ENCODE peak calls at places on chromosome 2, in four cellular contexts. One of them, this sample, is unnamed.

GRCh38 chr2:19068206-19068605 is 290.2 kb downstream of the OSR1 start:
- DNase-seq in MV-4-11: no peak
- DNase-seq in Daoy: no peak
- DNase-seq in GM10248: no peak
- DNase-seq in this sample: no peak

GRCh38 chr2:102099536-102100293 is 42.8 kb upstream of the IL1R1 start:
- DNase-seq in MV-4-11: no peak
- DNase-seq in Daoy: no peak
- DNase-seq in GM10248: no peak
- DNase-seq in this sample: no peak

GRCh38 chr2:84830095-84830494 is 50.8 kb downstream of the TRABD2A start:
- DNase-seq in MV-4-11: peak
- DNase-seq in Daoy: peak
- DNase-seq in GM10248: no peak
- DNase-seq in this sample: no peak

GRCh38 chr2:159828736-159829135 is 30.7 kb upstream of the CD302 start:
- DNase-seq in MV-4-11: no peak
- DNase-seq in Daoy: no peak
- DNase-seq in GM10248: no peak
- DNase-seq in this sample: no peak

GRCh38 chr2:157725856-157726255 is 97.2 kb upstream of the ACVR1C start:
- DNase-seq in MV-4-11: peak
- DNase-seq in Daoy: no peak
- DNase-seq in GM10248: no peak
- DNase-seq in this sample: no peak

GRCh38 chr2:186457908-186458307 is 28.2 kb upstream of the ZC3H15 start:
- DNase-seq in MV-4-11: no peak
- DNase-seq in Daoy: no peak
- DNase-seq in GM10248: no peak
- DNase-seq in this sample: no peak

GRCh38 chr2:113200736-113201490 is 27.1 kb downstream of the PSD4 start:
- DNase-seq in MV-4-11: no peak
- DNase-seq in Daoy: no peak
- DNase-seq in GM10248: no peak
- DNase-seq in this sample: no peak

GRCh38 chr2:63257473-63257872 is 206.8 kb downstream of the OTX1 start:
- DNase-seq in MV-4-11: peak
- DNase-seq in Daoy: no peak
- DNase-seq in GM10248: no peak
- DNase-seq in this sample: no peak

GRCh38 chr2:17877811-17878221 is 651 bp upstream of the KCNS3 start:
- DNase-seq in MV-4-11: peak
- DNase-seq in Daoy: no peak
- DNase-seq in GM10248: peak
- DNase-seq in this sample: peak

GRCh38 chr2:133247613-133248012 is 320.6 kb downstream of the NCKAP5 start:
- DNase-seq in MV-4-11: peak
- DNase-seq in Daoy: peak
- DNase-seq in GM10248: no peak
- DNase-seq in this sample: no peak

GRCh38 chr2:137178955-137179377 is 413.6 kb downstream of the THSD7B start:
- DNase-seq in MV-4-11: peak
- DNase-seq in Daoy: no peak
- DNase-seq in GM10248: no peak
- DNase-seq in this sample: no peak

GRCh38 chr2:172446524-172447063 is 19.2 kb downstream of the ITGA6 start:
- DNase-seq in MV-4-11: peak
- DNase-seq in Daoy: no peak
- DNase-seq in GM10248: no peak
- DNase-seq in this sample: no peak

GRCh38 chr2:209519911-209520310 is 96.1 kb downstream of the MAP2 start:
- DNase-seq in MV-4-11: no peak
- DNase-seq in Daoy: no peak
- DNase-seq in GM10248: no peak
- DNase-seq in this sample: no peak

GRCh38 chr2:85844486-85844885 is 44.3 kb downstream of the ST3GAL5 start:
- DNase-seq in MV-4-11: peak
- DNase-seq in Daoy: no peak
- DNase-seq in GM10248: no peak
- DNase-seq in this sample: no peak

GRCh38 chr2:178301595-178302324 is 107.4 kb downstream of the OSBPL6 start:
- DNase-seq in MV-4-11: no peak
- DNase-seq in Daoy: no peak
- DNase-seq in GM10248: no peak
- DNase-seq in this sample: no peak

GRCh38 chr2:27489118-27489497 is 435 bp downstream of the IFT172 start:
- DNase-seq in MV-4-11: no peak
- DNase-seq in Daoy: peak
- DNase-seq in GM10248: no peak
- DNase-seq in this sample: peak

GRCh38 chr2:82839046-82839445 is 1620.0 kb downstream of the SUCLG1 start:
- DNase-seq in MV-4-11: no peak
- DNase-seq in Daoy: no peak
- DNase-seq in GM10248: no peak
- DNase-seq in this sample: no peak

GRCh38 chr2:109171444-109172334 is 42.7 kb downstream of the SH3RF3 start:
- DNase-seq in MV-4-11: no peak
- DNase-seq in Daoy: peak
- DNase-seq in GM10248: no peak
- DNase-seq in this sample: peak

GRCh38 chr2:190090148-190090547 is 27.6 kb upstream of the MSTN start:
- DNase-seq in MV-4-11: no peak
- DNase-seq in Daoy: no peak
- DNase-seq in GM10248: no peak
- DNase-seq in this sample: no peak

GRCh38 chr2:216426938-216427337 is 14.7 kb downstream of the SMARCAL1 start:
- DNase-seq in MV-4-11: no peak
- DNase-seq in Daoy: peak
- DNase-seq in GM10248: no peak
- DNase-seq in this sample: no peak

GRCh38 chr2:219230201-219230540 is 565 bp downstream of the ANKZF1 start:
- DNase-seq in MV-4-11: peak
- DNase-seq in Daoy: peak
- DNase-seq in GM10248: peak
- DNase-seq in this sample: peak

GRCh38 chr2:128834203-128834602 is 515.5 kb upstream of the HS6ST1 start:
- DNase-seq in MV-4-11: no peak
- DNase-seq in Daoy: no peak
- DNase-seq in GM10248: no peak
- DNase-seq in this sample: no peak

GRCh38 chr2:18412980-18413793 is 147.3 kb downstream of the RDH14 start:
- DNase-seq in MV-4-11: no peak
- DNase-seq in Daoy: no peak
- DNase-seq in GM10248: no peak
- DNase-seq in this sample: no peak

GRCh38 chr2:21256006-21256405 is 132.2 kb downstream of the TDRD15 start:
- DNase-seq in MV-4-11: peak
- DNase-seq in Daoy: peak
- DNase-seq in GM10248: peak
- DNase-seq in this sample: peak

GRCh38 chr2:173972636-173973035 is 7.5 kb upstream of the SP3 start:
- DNase-seq in MV-4-11: no peak
- DNase-seq in Daoy: peak
- DNase-seq in GM10248: no peak
- DNase-seq in this sample: no peak

GRCh38 chr2:17690776-17691175 is 62.8 kb downstream of the SMC6 start:
- DNase-seq in MV-4-11: no peak
- DNase-seq in Daoy: no peak
- DNase-seq in GM10248: no peak
- DNase-seq in this sample: no peak

GRCh38 chr2:37020212-37020886 is 54.0 kb upstream of the STRN start:
- DNase-seq in MV-4-11: no peak
- DNase-seq in Daoy: peak
- DNase-seq in GM10248: no peak
- DNase-seq in this sample: no peak

GRCh38 chr2:37713258-37713700 is 41.8 kb upstream of the CDC42EP3 start:
- DNase-seq in MV-4-11: peak
- DNase-seq in Daoy: peak
- DNase-seq in GM10248: no peak
- DNase-seq in this sample: no peak

This sample was measured in endothelial cell.